ENCODE peak calls at places on chromosomes 1 and 21, in nine cellular contexts. N is keratinocyte, R is fibroblast of lung, Y is mesenchymal stem cell, P is NT2/D1, B is PC-3, Z is kidney, T is GM12878, O is K562. V is an unnamed sample.
A peak's percentile ranks its signal among the peaks of the same experiment; 100 is the strongest.

GRCh38 chr21:45261093-45261492 is 26.6 kb downstream of the POFUT2 start:
- DNase-seq in N (no peak), R (no peak), Y (no peak), P (no peak), B (no peak), Z (peak; percentile 22), T (no peak), O (no peak), V (no peak)

GRCh38 chr1:183234660-183235476 is 48.8 kb downstream of the LAMC2 start:
- DNase-seq in N (no peak), R (peak; percentile 98), Y (peak; percentile 97), P (peak; percentile 96), B (peak; percentile 90), Z (peak; percentile 73), T (no peak), O (peak; percentile 31), V (peak; percentile 93)

GRCh38 chr1:100463809-100464424 is 74.0 kb upstream of the GPR88 start:
- DNase-seq in N (no peak), R (peak; percentile 72), Y (peak; percentile 64), P (peak; percentile 58), B (peak; percentile 70), Z (peak; percentile 70), T (no peak), O (peak; percentile 67), V (peak; percentile 83)

GRCh38 chr1:23452011-23452411 is 27.5 kb upstream of the TCEA3 start:
- DNase-seq in N (peak; percentile 23), R (peak; percentile 19), Y (no peak), P (no peak), B (peak; percentile 96), Z (peak; percentile 79), T (no peak), O (no peak), V (no peak)

GRCh38 chr1:226706664-226707063 is 32.4 kb downstream of the ITPKB start:
- DNase-seq in N (no peak), R (no peak), Y (no peak), P (no peak), B (no peak), Z (no peak), T (no peak), O (no peak), V (no peak)

GRCh38 chr1:90154711-90155110 is 159.8 kb downstream of the ZNF326 start:
- DNase-seq in N (no peak), R (no peak), Y (no peak), P (no peak), B (no peak), Z (no peak), T (no peak), O (no peak), V (no peak)

GRCh38 chr1:206912445-206913095 is 9.2 kb downstream of the FCMR start:
- DNase-seq in N (no peak), R (peak; percentile 83), Y (peak; percentile 81), P (peak; percentile 68), B (peak; percentile 98), Z (peak; percentile 54), T (no peak), O (peak; percentile 89), V (peak; percentile 86)

GRCh38 chr1:103156966-103157365 is 48.6 kb upstream of the COL11A1 start:
- DNase-seq in N (no peak), R (no peak), Y (peak; percentile 57), P (no peak), B (no peak), Z (no peak), T (no peak), O (no peak), V (no peak)

GRCh38 chr1:69940816-69941215 is 264.6 kb downstream of the LRRC40 start:
- DNase-seq in N (no peak), R (no peak), Y (no peak), P (no peak), B (no peak), Z (no peak), T (no peak), O (no peak), V (no peak)
- H3K9ac ChIP-seq in N (no peak overlapping the region), R (no peak overlapping the region), Y (no peak overlapping the region), P (no peak overlapping the region), B (no peak overlapping the region), Z (no peak overlapping the region), T (no peak overlapping the region), O (no peak overlapping the region), V (no peak overlapping the region)

DNA sequence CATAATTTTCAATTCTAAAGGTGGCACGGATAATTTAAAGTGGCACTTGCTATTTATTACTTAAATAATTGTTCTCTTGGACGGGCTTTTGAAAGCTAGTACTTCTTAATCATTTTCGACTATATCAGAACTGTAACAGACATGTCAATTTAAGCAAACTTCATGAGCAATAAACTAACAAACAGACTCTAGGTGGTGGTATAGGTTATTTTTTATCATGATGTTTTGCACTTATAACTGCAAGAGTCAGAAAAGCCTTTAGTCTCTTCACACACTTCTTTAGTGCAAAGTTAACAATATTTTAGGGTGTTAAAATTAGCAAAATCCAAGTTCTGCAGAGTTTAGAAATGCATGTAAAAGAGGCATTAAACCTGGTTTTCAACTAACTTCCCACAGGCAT is 2.2 kb downstream of the NRIP1 start:
- DNase-seq in N (no peak), R (peak; percentile 48), Y (peak; percentile 13), P (no peak), B (peak; percentile 63), Z (no peak), T (no peak), O (peak; percentile 20), V (no peak)
- H3K4me3 ChIP-seq in N (peak overlapping the region; percentile 85), R (peak overlapping the region; percentile 80), Y (peak overlapping the region; percentile 96), P (peak overlapping the region; percentile 59), B (peak overlapping the region; percentile 85), Z (peak overlapping the region; percentile 82), T (peak overlapping the region; percentile 83), O (peak overlapping the region; percentile 80), V (peak overlapping the region; percentile 98)

GRCh38 chr1:94325379-94326302 is 88.3 kb upstream of the ARHGAP29 start:
- DNase-seq in N (peak; percentile 88), R (peak; percentile 93), Y (peak; percentile 69), P (no peak), B (peak; percentile 99), Z (no peak), T (no peak), O (no peak), V (no peak)
- H3K4me1 ChIP-seq in N (peaks cover 62% of the 10 kb centered on the region), R (peaks cover 21% of the 10 kb centered on the region), Y (peaks cover 21% of the 10 kb centered on the region), P (peaks cover 4% of the 10 kb centered on the region), B (peaks cover 88% of the 10 kb centered on the region), Z (peaks cover 12% of the 10 kb centered on the region), T (no peaks in the 10 kb centered on the region), O (no peaks in the 10 kb centered on the region), V (peaks cover 26% of the 10 kb centered on the region)

GRCh38 chr1:18957136-18957521 is 653 bp upstream of the IFFO2 start:
- DNase-seq in N (no peak), R (no peak), Y (no peak), P (no peak), B (no peak), Z (peak; percentile 90), T (no peak), O (no peak), V (peak; percentile 82)
- H3K9ac ChIP-seq in N (peak overlapping the region; percentile 77), R (peak overlapping the region; percentile 69), Y (peak overlapping the region; percentile 91), P (peak overlapping the region; percentile 88), B (peak overlapping the region; percentile 60), Z (peak overlapping the region; percentile 65), T (peak overlapping the region; percentile 57), O (no peak overlapping the region), V (peak overlapping the region; percentile 38)

GRCh38 chr21:36337099-36337509 is 17.1 kb downstream of the MORC3 start:
- DNase-seq in N (peak; percentile 45), R (peak; percentile 68), Y (peak; percentile 37), P (no peak), B (peak; percentile 76), Z (no peak), T (no peak), O (no peak), V (no peak)
- H3K4me3 ChIP-seq in N (no peak overlapping the region), R (no peak overlapping the region), Y (no peak overlapping the region), P (no peak overlapping the region), B (no peak overlapping the region), Z (no peak overlapping the region), T (no peak overlapping the region), O (no peak overlapping the region), V (no peak overlapping the region)

GRCh38 chr1:8409666-8410065 is 91.8 kb downstream of the SLC45A1 start:
- DNase-seq in N (no peak), R (no peak), Y (no peak), P (no peak), B (no peak), Z (no peak), T (no peak), O (no peak), V (no peak)

GRCh38 chr1:8409107-8409506 is 91.2 kb downstream of the SLC45A1 start:
- DNase-seq in N (no peak), R (peak; percentile 85), Y (peak; percentile 90), P (no peak), B (peak; percentile 35), Z (no peak), T (no peak), O (peak; percentile 68), V (peak; percentile 60)

GRCh38 chr1:8411803-8412182 is 93.9 kb downstream of the SLC45A1 start:
- DNase-seq in N (no peak), R (no peak), Y (no peak), P (no peak), B (no peak), Z (no peak), T (no peak), O (no peak), V (no peak)

GRCh38 chr1:8410791-8411190 is 92.9 kb downstream of the SLC45A1 start:
- DNase-seq in N (no peak), R (no peak), Y (no peak), P (no peak), B (no peak), Z (no peak), T (no peak), O (no peak), V (no peak)

DNA sequence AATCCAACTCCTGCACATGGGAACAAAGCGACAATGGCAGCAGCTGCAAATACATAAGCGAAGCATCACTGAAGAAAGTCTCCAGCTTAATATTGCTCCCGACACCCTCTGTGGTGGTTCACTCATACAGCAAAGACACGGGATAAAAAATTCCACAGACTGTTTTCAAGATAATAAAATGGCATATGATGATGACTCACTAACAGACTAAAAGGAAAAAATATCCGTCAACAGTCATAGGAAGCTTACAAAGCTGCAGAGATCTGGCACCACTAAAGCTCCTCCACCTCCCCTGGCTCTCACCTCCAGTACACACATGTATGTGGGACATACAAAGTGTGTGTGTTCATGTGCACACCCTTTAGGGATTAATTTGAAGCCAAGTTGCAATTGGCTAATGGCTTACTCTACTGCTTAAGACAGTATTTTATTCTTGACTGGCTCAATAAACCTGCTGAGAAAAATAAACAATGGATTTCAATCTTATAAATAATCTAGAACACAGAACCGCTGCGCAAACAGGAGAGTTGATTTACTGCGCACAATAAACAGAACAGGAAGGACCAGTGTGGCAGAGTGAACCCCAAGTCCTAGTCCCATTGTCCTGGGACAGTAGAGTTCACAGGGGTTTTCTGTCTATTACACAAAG is 94.4 kb downstream of the SLC45A1 start:
- DNase-seq in N (peak; percentile 21), R (peak; percentile 83), Y (peak; percentile 89), P (no peak), B (peak; percentile 72), Z (no peak), T (no peak), O (no peak), V (no peak)
- H3K4me1 ChIP-seq in N (peaks cover 28% of the 10 kb centered on the region), R (peaks cover 49% of the 10 kb centered on the region), Y (peaks cover 19% of the 10 kb centered on the region), P (peaks cover 5% of the 10 kb centered on the region), B (peaks cover 58% of the 10 kb centered on the region), Z (peaks cover 54% of the 10 kb centered on the region), T (no peaks in the 10 kb centered on the region), O (peaks cover 3% of the 10 kb centered on the region), V (peaks cover 19% of the 10 kb centered on the region)

V was measured in endodermal cell.